ENCODE peak calls at places on chromosomes 7 and 10, in ten cellular contexts. H is Panc1, A is small intestine, M is WERI-Rb-1, D is mesendoderm, N is HepG2, S is breast epithelium, W is Peyer's patch, Q is H7, G is neural progenitor cell. U is an unnamed sample.

GRCh38 chr7:114414151-114415053 is at the start of gene FOXP2:
- DNase-seq in H (no peak), A (peak; percentile 22), M (peak; percentile 47), D (peak; percentile 48), N (peak; percentile 3), S (no peak), W (no peak), Q (no peak), G (peak; percentile 14), U (peak; percentile 39)

GRCh38 chr7:75958802-75959543 is 35.4 kb downstream of the TMEM120A start:
- DNase-seq in H (no peak), A (peak; percentile 79), M (no peak), D (no peak), N (peak; percentile 80), S (no peak), W (no peak), Q (peak; percentile 11), G (no peak), U (no peak)

GRCh38 chr7:140722254-140722653 is 25.7 kb downstream of the NDUFB2 start:
- DNase-seq in H (no peak), A (no peak), M (no peak), D (no peak), N (no peak), S (no peak), W (no peak), Q (no peak), G (no peak), U (no peak)

GRCh38 chr7:23343102-23343501 is 44.0 kb downstream of the MALSU1 start:
- DNase-seq in H (no peak), A (no peak), M (no peak), D (no peak), N (no peak), S (no peak), W (no peak), Q (no peak), G (no peak), U (no peak)

GRCh38 chr7:126079581-126079980 is 1150.0 kb upstream of the POT1 start:
- DNase-seq in H (no peak), A (no peak), M (no peak), D (no peak), N (no peak), S (no peak), W (no peak), Q (peak; percentile 1), G (no peak), U (no peak)

GRCh38 chr10:1130995-1131790 is 75.0 kb downstream of the WDR37 start:
- DNase-seq in H (no peak), A (no peak), M (no peak), D (no peak), N (no peak), S (no peak), W (no peak), Q (peak; percentile 23), G (no peak), U (peak; percentile 4)

GRCh38 chr10:101694674-101695403 is at the start of gene FBXW4:
- DNase-seq in H (no peak), A (peak; percentile 71), M (peak; percentile 67), D (peak; percentile 60), N (peak; percentile 29), S (no peak), W (peak; percentile 82), Q (peak; percentile 89), G (peak; percentile 73), U (peak; percentile 71)

GRCh38 chr7:43692582-43693373 is 36.5 kb downstream of the COA1 start:
- DNase-seq in H (no peak), A (no peak), M (peak; percentile 20), D (no peak), N (no peak), S (no peak), W (no peak), Q (no peak), G (no peak), U (no peak)

GRCh38 chr7:128395748-128396147 is 14.0 kb downstream of the IMPDH1 start:
- DNase-seq in H (no peak), A (no peak), M (no peak), D (no peak), N (no peak), S (no peak), W (no peak), Q (peak; percentile 75), G (no peak), U (no peak)

GRCh38 chr7:128398841-128399135 is 11.0 kb downstream of the IMPDH1 start:
- DNase-seq in H (no peak), A (no peak), M (no peak), D (no peak), N (no peak), S (no peak), W (no peak), Q (no peak), G (no peak), U (no peak)

GRCh38 chr7:128398016-128398840 is 11.6 kb downstream of the IMPDH1 start:
- DNase-seq in H (peak; percentile 45), A (peak; percentile 49), M (peak; percentile 72), D (peak; percentile 63), N (no peak), S (no peak), W (peak; percentile 50), Q (peak; percentile 92), G (peak; percentile 66), U (peak; percentile 71)

GRCh38 chr7:128394904-128395496 is 14.8 kb downstream of the IMPDH1 start:
- DNase-seq in H (no peak), A (no peak), M (no peak), D (no peak), N (no peak), S (no peak), W (no peak), Q (no peak), G (no peak), U (no peak)

DNA sequence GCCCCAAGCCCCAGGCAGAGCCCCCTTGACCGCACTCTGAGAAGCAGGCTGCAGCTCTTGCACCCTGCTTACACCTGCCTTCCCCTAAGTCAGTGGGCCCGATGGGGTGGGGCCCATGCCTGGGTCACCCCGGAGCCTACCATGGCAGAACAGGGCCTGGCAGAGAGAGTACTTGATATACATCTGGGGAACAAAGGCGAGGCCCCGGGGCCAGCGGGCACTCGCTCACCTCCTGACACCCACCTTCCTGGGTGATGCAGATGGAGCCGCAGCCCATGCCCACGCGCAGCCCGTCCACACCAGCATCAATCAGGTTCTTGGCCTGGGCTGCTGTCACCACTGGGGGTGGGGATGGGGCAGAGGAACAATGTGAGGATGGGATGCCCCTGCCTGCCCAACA is 13.4 kb downstream of the IMPDH1 start:
- DNase-seq in H (no peak), A (no peak), M (no peak), D (no peak), N (no peak), S (no peak), W (no peak), Q (peak; percentile 29), G (no peak), U (no peak)
- H3K36me3 ChIP-seq in H (peaks cover 12% of the 10 kb centered on the region), A (peaks cover 6% of the 10 kb centered on the region), M (peaks cover 69% of the 10 kb centered on the region), D (no peaks in the 10 kb centered on the region), N (peaks cover 14% of the 10 kb centered on the region), S (no peaks in the 10 kb centered on the region), W (peaks cover 57% of the 10 kb centered on the region), Q (peaks cover 2% of the 10 kb centered on the region), G (no peaks in the 10 kb centered on the region), U (peaks cover 7% of the 10 kb centered on the region)

GRCh38 chr10:30425336-30426075 is 8.5 kb upstream of the MAP3K8 start:
- DNase-seq in H (no peak), A (no peak), M (no peak), D (no peak), N (no peak), S (no peak), W (no peak), Q (no peak), G (no peak), U (no peak)

GRCh38 chr10:30420266-30420665 is 13.7 kb upstream of the MAP3K8 start:
- DNase-seq in H (no peak), A (no peak), M (no peak), D (no peak), N (no peak), S (no peak), W (no peak), Q (no peak), G (no peak), U (no peak)

GRCh38 chr10:30420774-30421173 is 13.2 kb upstream of the MAP3K8 start:
- DNase-seq in H (no peak), A (no peak), M (no peak), D (no peak), N (no peak), S (no peak), W (no peak), Q (no peak), G (no peak), U (no peak)

GRCh38 chr10:30422296-30422695 is 11.7 kb upstream of the MAP3K8 start:
- DNase-seq in H (no peak), A (no peak), M (no peak), D (no peak), N (no peak), S (no peak), W (no peak), Q (no peak), G (no peak), U (no peak)

GRCh38 chr10:30422981-30423654 is 10.9 kb upstream of the MAP3K8 start:
- DNase-seq in H (no peak), A (peak; percentile 68), M (no peak), D (peak; percentile 98), N (peak; percentile 89), S (peak; percentile 54), W (peak; percentile 32), Q (peak; percentile 33), G (peak; percentile 52), U (peak; percentile 60)
- H3K4me3 ChIP-seq in H (no peak overlapping the region), A (no peak overlapping the region), M (no peak overlapping the region), D (no peak overlapping the region), N (peak overlapping the region; percentile 28), S (no peak overlapping the region), W (no peak overlapping the region), Q (no peak overlapping the region), G (no peak overlapping the region), U (no peak overlapping the region)

GRCh38 chr10:110503528-110504110 is 5.9 kb downstream of the DUSP5 start:
- DNase-seq in H (no peak), A (no peak), M (no peak), D (no peak), N (no peak), S (no peak), W (no peak), Q (no peak), G (no peak), U (no peak)

GRCh38 chr10:110502072-110502845 is 4.6 kb downstream of the DUSP5 start:
- DNase-seq in H (no peak), A (no peak), M (no peak), D (no peak), N (no peak), S (no peak), W (no peak), Q (no peak), G (no peak), U (no peak)

GRCh38 chr10:110504111-110504735 is 6.5 kb downstream of the DUSP5 start:
- DNase-seq in H (no peak), A (peak; percentile 69), M (no peak), D (no peak), N (no peak), S (peak; percentile 36), W (peak; percentile 55), Q (no peak), G (no peak), U (peak; percentile 45)

GRCh38 chr10:110501142-110501937 is 3.6 kb downstream of the DUSP5 start:
- DNase-seq in H (peak; percentile 88), A (peak; percentile 90), M (peak; percentile 90), D (peak; percentile 96), N (peak; percentile 59), S (peak; percentile 75), W (peak; percentile 66), Q (peak; percentile 71), G (peak; percentile 56), U (peak; percentile 90)

GRCh38 chr10:110502851-110503301 is 5.2 kb downstream of the DUSP5 start:
- DNase-seq in H (no peak), A (peak; percentile 29), M (no peak), D (no peak), N (no peak), S (peak; percentile 89), W (peak; percentile 67), Q (no peak), G (no peak), U (peak; percentile 60)
- H3K36me3 ChIP-seq in H (peaks cover 4% of the 10 kb centered on the region), A (peaks cover 2% of the 10 kb centered on the region), M (peaks cover 55% of the 10 kb centered on the region), D (peaks cover 21% of the 10 kb centered on the region), N (no peaks in the 10 kb centered on the region), S (no peaks in the 10 kb centered on the region), W (peaks cover 15% of the 10 kb centered on the region), Q (peaks cover 20% of the 10 kb centered on the region), G (no peaks in the 10 kb centered on the region), U (no peaks in the 10 kb centered on the region)

DNA sequence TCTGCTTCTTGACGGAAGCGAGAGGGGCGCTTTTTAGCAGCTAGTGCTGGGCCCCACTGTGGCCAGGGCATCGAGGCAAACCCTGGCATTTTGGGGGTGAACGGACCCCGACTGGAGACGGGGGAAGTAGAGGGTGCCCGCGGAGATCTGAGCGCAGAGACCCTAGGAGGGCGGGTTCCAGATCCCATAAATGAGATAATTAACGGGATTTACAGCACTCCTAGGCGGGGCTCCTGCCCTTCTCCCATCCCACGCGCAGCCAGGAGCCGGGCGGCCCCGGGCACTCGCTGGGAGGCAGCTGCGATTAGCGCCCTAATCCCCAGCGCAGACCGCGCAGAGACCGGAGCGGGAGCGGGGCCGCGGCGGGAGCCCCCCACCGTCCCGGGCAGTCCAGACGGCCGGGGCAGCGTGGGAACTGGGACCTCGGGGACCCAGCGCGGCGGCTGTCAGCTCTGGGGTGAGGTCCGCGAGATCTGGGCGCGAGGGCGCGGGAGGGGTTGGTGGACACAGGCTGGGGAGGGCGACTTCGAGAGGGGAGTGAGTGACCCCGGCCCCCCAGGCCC is 735 bp downstream of the JCAD start:
- DNase-seq in H (no peak), A (no peak), M (peak; percentile 46), D (no peak), N (no peak), S (no peak), W (no peak), Q (peak; percentile 79), G (peak; percentile 80), U (no peak)
- H3K4me3 ChIP-seq in H (peak overlapping the region; percentile 67), A (peak overlapping the region; percentile 60), M (peak overlapping the region; percentile 66), D (peak overlapping the region; percentile 30), N (no peak overlapping the region), S (peak overlapping the region; percentile 91), W (peak overlapping the region; percentile 40), Q (peak overlapping the region; percentile 72), G (peak overlapping the region; percentile 65), U (peak overlapping the region; percentile 53)